ENCODE peak calls at places on chromosomes 11 and 22, in six cellular contexts. P is activated T-cell treated with anti-CD3 and anti-CD28 coated beads, Interleukin-2, amount 50 U/mL, for 72 hours; Q is Peyer's patch; K is epithelial cell of prostate; R is Ammon's horn; F is CD8-positive, alpha-beta memory T cell. M is an unnamed sample.

GRCh38 chr11:82980292-82980691 is 78.8 kb downstream of the DDIAS start:
- DNase-seq in Q (no peak), P (no peak), K (peak; percentile 62), R (no peak), F (no peak), M (peak; percentile 95)

GRCh38 chr22:19149047-19149883 is 827 bp downstream of the GSC2 start:
- DNase-seq in K (no peak), R (no peak), Q (no peak), P (peak; percentile 54), F (no peak), M (peak; percentile 14)

GRCh38 chr22:41682033-41682807 is 6.4 kb downstream of the SNU13 start:
- DNase-seq in Q (peak; percentile 85), F (peak; percentile 76), K (peak; percentile 36), P (peak; percentile 88), R (peak; percentile 93), M (peak; percentile 85)

GRCh38 chr22:26642465-26643367 is 14.7 kb upstream of the MIAT start:
- DNase-seq in K (no peak), R (no peak), Q (peak; percentile 68), F (peak; percentile 60), P (peak; percentile 91), M (no peak)

GRCh38 chr22:28911777-28912669 is 28.7 kb downstream of the ZNRF3 start:
- DNase-seq in P (no peak), Q (no peak), R (no peak), F (no peak), K (no peak), M (peak; percentile 56)

GRCh38 chr11:61954106-61955030 is 4.2 kb downstream of the BEST1 start:
- DNase-seq in Q (no peak), F (no peak), P (no peak), R (no peak), K (no peak), M (peak; percentile 67)

GRCh38 chr11:118918128-118918685 is 7.5 kb downstream of the BCL9L start:
- DNase-seq in R (no peak), F (no peak), K (peak; percentile 69), P (peak; percentile 53), Q (peak; percentile 35), M (peak; percentile 97)

GRCh38 chr11:61364012-61364396 is 1.8 kb downstream of the TMEM138 start:
- DNase-seq in Q (no peak), F (no peak), P (no peak), R (no peak), K (no peak), M (no peak)

GRCh38 chr22:48319321-48320047 is 1508.2 kb downstream of the BRD1 start:
- DNase-seq in R (no peak), Q (no peak), K (no peak), P (no peak), F (no peak), M (no peak)

GRCh38 chr11:62001450-62002178 is 34.2 kb upstream of the FTH1 start:
- DNase-seq in K (no peak), P (no peak), F (no peak), Q (no peak), R (peak; percentile 25), M (no peak)

GRCh38 chr11:68677432-68677831 is 6.9 kb upstream of the GAL start:
- DNase-seq in F (no peak), K (peak; percentile 8), P (no peak), R (no peak), Q (no peak), M (peak; percentile 88)

GRCh38 chr22:23418159-23418788 is 161.8 kb downstream of the IGLL1 start:
- DNase-seq in P (no peak), Q (no peak), R (no peak), K (no peak), F (no peak), M (no peak)

GRCh38 chr22:19039796-19040580 is 82.2 kb downstream of the DGCR2 start:
- DNase-seq in Q (no peak), R (no peak), K (no peak), P (no peak), F (no peak), M (no peak)